ENCODE peak calls at places on chromosomes 11 and 22, in nine cellular contexts. L is mammary epithelial cell, U is IMR-90, Z is fibroblast of lung, R is GM23248, P is GM12878, A is HCT116, T is keratinocyte, V is neural progenitor cell. G is an unnamed sample.

GRCh38 chr11:100866453-100866852 is 179.4 kb downstream of the ARHGAP42 start:
- DNase-seq in L (no peak), U (no peak), Z (no peak), R (no peak), P (no peak), A (no peak), T (no peak), V (no peak), G (peak)

GRCh38 chr11:69381681-69382130 is 87.8 kb downstream of the MYEOV start:
- DNase-seq in L (no peak), U (no peak), Z (no peak), R (no peak), P (no peak), A (no peak), T (no peak), V (no peak), G (no peak)

GRCh38 chr11:2839395-2839941 is 46.1 kb downstream of the CDKN1C start:
- DNase-seq in L (no peak), U (no peak), Z (no peak), R (no peak), P (no peak), A (no peak), T (no peak), V (no peak), G (no peak)

GRCh38 chr11:40281055-40281580 is 1178.3 kb downstream of the LRRC4C start:
- DNase-seq in L (no peak), U (no peak), Z (peak), R (no peak), P (no peak), A (no peak), T (no peak), V (no peak), G (no peak)

GRCh38 chr11:120929664-120930154 is 94.2 kb upstream of the TBCEL start:
- DNase-seq in L (no peak), U (peak), Z (peak), R (peak), P (no peak), A (peak), T (peak), V (peak), G (peak)

GRCh38 chr11:94524293-94524692 is 12.0 kb downstream of the C11orf97 start:
- DNase-seq in L (peak), U (no peak), Z (no peak), R (no peak), P (no peak), A (no peak), T (no peak), V (no peak), G (no peak)

GRCh38 chr11:9004310-9004945 is 627 bp upstream of the NRIP3 start:
- DNase-seq in L (no peak), U (no peak), Z (no peak), R (no peak), P (no peak), A (no peak), T (no peak), V (peak), G (no peak)

GRCh38 chr11:4926607-4927006 is 2.5 kb upstream of the OR51G1 start:
- DNase-seq in L (no peak), U (peak), Z (peak), R (peak), P (no peak), A (no peak), T (no peak), V (no peak), G (no peak)

GRCh38 chr11:22787565-22788162 is 41.9 kb downstream of the SVIP start:
- DNase-seq in L (peak), U (peak), Z (peak), R (peak), P (no peak), A (peak), T (no peak), V (peak), G (peak)

DNA sequence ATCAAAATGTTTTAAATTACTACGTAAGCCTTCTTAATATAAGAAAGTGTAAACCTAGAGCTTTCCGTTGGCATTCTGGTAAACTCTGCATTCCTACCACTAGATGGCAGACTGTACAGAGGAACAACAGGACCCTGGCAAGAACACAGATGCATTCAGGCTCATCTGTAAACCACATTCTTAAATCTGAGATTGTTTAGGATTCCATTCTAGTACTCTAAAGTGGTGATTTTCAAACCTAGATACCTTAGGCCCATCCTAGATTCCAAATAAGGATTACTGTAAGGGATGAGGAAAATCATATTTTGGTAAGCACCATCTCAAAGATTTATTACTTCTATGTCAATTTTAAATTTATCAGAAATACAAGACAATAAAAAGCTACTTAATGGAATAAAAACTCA is 26.9 kb downstream of the PICALM start:
- DNase-seq in L (peak), U (peak), Z (peak), R (peak), P (peak), A (peak), T (peak), V (peak), G (peak)
- H3K4me3 ChIP-seq in L (no peak), U (no peak), Z (peak), R (peak), P (no peak), A (no peak), T (no peak), V (no peak), G (peak)

GRCh38 chr11:107757661-107758060 is 45.8 kb upstream of the SLN start:
- DNase-seq in L (no peak), U (no peak), Z (no peak), R (no peak), P (no peak), A (no peak), T (no peak), V (no peak), G (peak)
- H2AFZ ChIP-seq in L (no peak), U (no peak), Z (no peak), R (no peak), P (no peak), A (peak), T (no peak), V (no peak), G (no peak)

GRCh38 chr22:38456841-38457699 is 2.1 kb upstream of the KCNJ4 start:
- DNase-seq in L (no peak), U (no peak), Z (no peak), R (no peak), P (no peak), A (no peak), T (no peak), V (no peak), G (no peak)

GRCh38 chr22:38462960-38463784 is 4.7 kb upstream of the KDELR3 start:
- DNase-seq in L (no peak), U (no peak), Z (no peak), R (no peak), P (no peak), A (no peak), T (no peak), V (peak), G (no peak)

GRCh38 chr22:38461057-38461413 is 6.0 kb upstream of the KCNJ4 start:
- DNase-seq in L (no peak), U (no peak), Z (no peak), R (no peak), P (no peak), A (no peak), T (no peak), V (no peak), G (no peak)

GRCh38 chr22:38461414-38462081 is 6.3 kb upstream of the KDELR3 start:
- DNase-seq in L (peak), U (peak), Z (peak), R (peak), P (no peak), A (peak), T (no peak), V (peak), G (no peak)

GRCh38 chr22:38460367-38460952 is 5.5 kb upstream of the KCNJ4 start:
- DNase-seq in L (no peak), U (no peak), Z (no peak), R (no peak), P (no peak), A (no peak), T (no peak), V (no peak), G (no peak)
- H3K4me3 ChIP-seq in L (no peak), U (no peak), Z (no peak), R (no peak), P (no peak), A (no peak), T (no peak), V (no peak), G (no peak)

GRCh38 chr22:49530671-49531532 is 296.8 kb downstream of the BRD1 start:
- DNase-seq in L (no peak), U (no peak), Z (no peak), R (no peak), P (no peak), A (no peak), T (no peak), V (no peak), G (no peak)
- H2AFZ ChIP-seq in L (no peak), U (no peak), Z (no peak), R (no peak), P (no peak), A (no peak), T (no peak), V (no peak), G (no peak)

GRCh38 chr22:35071784-35072183 is 5.8 kb downstream of the ISX start:
- DNase-seq in L (peak), U (no peak), Z (no peak), R (no peak), P (no peak), A (no peak), T (peak), V (no peak), G (no peak)
- H3K4me3 ChIP-seq in L (no peak), U (no peak), Z (no peak), R (no peak), P (no peak), A (no peak), T (peak), V (no peak), G (no peak)

GRCh38 chr22:44773082-44773481 is 20.7 kb downstream of the ARHGAP8 start:
- DNase-seq in L (no peak), U (no peak), Z (no peak), R (no peak), P (no peak), A (no peak), T (no peak), V (no peak), G (no peak)

GRCh38 chr22:44775862-44776261 is 23.5 kb downstream of the ARHGAP8 start:
- DNase-seq in L (peak), U (no peak), Z (no peak), R (no peak), P (no peak), A (no peak), T (no peak), V (no peak), G (no peak)

GRCh38 chr22:44777364-44777756 is 25.0 kb downstream of the ARHGAP8 start:
- DNase-seq in L (no peak), U (no peak), Z (no peak), R (no peak), P (no peak), A (no peak), T (no peak), V (no peak), G (no peak)

GRCh38 chr22:44780876-44781275 is 28.5 kb downstream of the ARHGAP8 start:
- DNase-seq in L (no peak), U (no peak), Z (no peak), R (no peak), P (no peak), A (no peak), T (no peak), V (no peak), G (no peak)

DNA sequence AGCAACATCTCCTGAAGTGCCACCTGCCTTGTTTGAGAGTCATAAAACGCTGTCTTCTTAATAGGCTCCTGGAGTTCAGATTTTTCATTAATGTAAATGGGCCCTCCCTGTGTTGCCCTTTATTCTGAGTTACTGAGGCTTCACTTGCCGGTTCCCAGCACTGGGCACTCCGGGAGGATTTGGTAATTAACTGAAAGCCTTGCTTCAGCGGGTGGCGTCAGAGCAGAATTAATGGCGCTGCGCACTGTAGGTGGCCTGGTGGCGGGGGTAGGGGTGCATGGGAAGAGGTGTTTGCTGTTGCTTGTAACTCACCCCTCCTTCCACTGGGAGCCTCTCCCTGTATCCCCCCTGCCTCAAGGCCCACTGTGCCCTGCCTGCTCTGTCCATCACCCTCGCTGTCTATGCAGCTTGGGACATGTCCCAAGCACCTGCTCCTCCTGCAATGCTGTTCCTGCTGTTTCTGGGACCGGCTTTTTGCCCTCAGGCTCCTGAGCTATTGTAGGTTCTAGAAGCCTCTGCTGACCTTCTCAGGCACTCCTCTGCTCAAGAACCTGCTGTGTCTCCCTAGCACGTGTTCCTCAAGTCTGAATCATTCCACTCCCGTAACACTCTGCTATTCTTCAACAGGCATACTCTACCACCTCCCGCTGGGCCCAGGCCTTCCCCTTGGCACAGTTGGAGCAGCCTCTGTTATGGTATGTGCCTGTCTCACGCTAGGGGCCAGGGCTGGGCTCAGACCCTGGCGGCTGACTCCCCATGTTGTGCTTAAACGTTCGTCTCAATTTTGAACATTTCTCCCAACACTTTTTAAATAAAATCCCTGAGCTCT is 24.4 kb downstream of the ARHGAP8 start:
- DNase-seq in L (no peak), U (no peak), Z (no peak), R (no peak), P (no peak), A (no peak), T (no peak), V (peak), G (no peak)
- H2AFZ ChIP-seq in L (no peak), U (no peak), Z (no peak), R (no peak), P (no peak), A (no peak), T (no peak), V (no peak), G (no peak)

GRCh38 chr22:25420925-25421904 is 143.3 kb upstream of the GRK3 start:
- DNase-seq in L (no peak), U (no peak), Z (no peak), R (peak), P (no peak), A (no peak), T (no peak), V (peak), G (no peak)
- H3K4me3 ChIP-seq in L (no peak), U (no peak), Z (no peak), R (no peak), P (peak), A (no peak), T (no peak), V (peak), G (no peak)

GRCh38 chr11:125428486-125429173 is 67.4 kb downstream of the FEZ1 start:
- DNase-seq in L (no peak), U (no peak), Z (no peak), R (no peak), P (no peak), A (no peak), T (no peak), V (no peak), G (peak)
- H2AFZ ChIP-seq in L (no peak), U (peak), Z (no peak), R (no peak), P (no peak), A (peak), T (no peak), V (no peak), G (no peak)

GRCh38 chr22:45505991-45506743 is 3.5 kb downstream of the FBLN1 start:
- DNase-seq in L (no peak), U (no peak), Z (no peak), R (no peak), P (no peak), A (no peak), T (no peak), V (no peak), G (no peak)

GRCh38 chr22:45503816-45504702 is 1.4 kb downstream of the FBLN1 start:
- DNase-seq in L (peak), U (peak), Z (peak), R (peak), P (no peak), A (no peak), T (no peak), V (peak), G (no peak)

GRCh38 chr22:45506961-45507360 is 4.3 kb downstream of the FBLN1 start:
- DNase-seq in L (no peak), U (no peak), Z (no peak), R (peak), P (no peak), A (no peak), T (no peak), V (no peak), G (no peak)

GRCh38 chr22:45503071-45503815 is 560 bp downstream of the FBLN1 start:
- DNase-seq in L (peak), U (no peak), Z (no peak), R (peak), P (no peak), A (no peak), T (no peak), V (peak), G (no peak)

GRCh38 chr22:45504703-45505341 is 2.1 kb downstream of the FBLN1 start:
- DNase-seq in L (peak), U (peak), Z (peak), R (peak), P (no peak), A (no peak), T (no peak), V (peak), G (no peak)
- H3K4me3 ChIP-seq in L (peak), U (peak), Z (peak), R (peak), P (no peak), A (no peak), T (peak), V (peak), G (no peak)

GRCh38 chr22:46464296-46464695 is 73.1 kb downstream of the CELSR1 start:
- DNase-seq in L (no peak), U (no peak), Z (no peak), R (no peak), P (no peak), A (no peak), T (no peak), V (no peak), G (no peak)
- H2AFZ ChIP-seq in L (no peak), U (no peak), Z (no peak), R (no peak), P (no peak), A (no peak), T (no peak), V (no peak), G (no peak)

G was measured in Karpas-422.